ENCODE peak calls at places on chromosomes 16 and 17, in nine cellular contexts. L is CD8-positive, alpha-beta memory T cell; A is germinal center; H is left cardiac atrium; W is pons; D is nucleus accumbens; O is NCI-H524; S is stimulated activated CD4-positive, alpha-beta T cell treated with anti-CD3 and anti-CD28 coated beads, Interleukin-15, amount 100 ng/mL, for 1 hour; V is NCI-H1694. Z is an unnamed sample.

GRCh38 chr17:28193241-28193640 is 125.8 kb upstream of the TMEM97 start:
- DNase-seq in L (no peak), A (no peak), H (peak; percentile 38), W (peak; percentile 69), D (no peak), O (no peak), S (no peak), V (no peak), Z (no peak)

GRCh38 chr17:81486174-81486810 is 26.3 kb downstream of the ACTG1 start:
- DNase-seq in L (no peak), A (no peak), H (no peak), W (no peak), D (no peak), O (no peak), S (no peak), V (no peak), Z (no peak)

GRCh38 chr16:11797957-11798299 is 870 bp upstream of the ZC3H7A start:
- DNase-seq in L (no peak), A (no peak), H (no peak), W (no peak), D (no peak), O (no peak), S (no peak), V (no peak), Z (no peak)

GRCh38 chr16:15897834-15898254 is 9.4 kb upstream of the CEP20 start:
- DNase-seq in L (no peak), A (peak; percentile 21), H (no peak), W (no peak), D (no peak), O (no peak), S (no peak), V (no peak), Z (peak; percentile 45)

GRCh38 chr16:642189-643049 is 791 bp downstream of the MCRIP2 start:
- DNase-seq in L (peak; percentile 25), A (peak; percentile 30), H (no peak), W (peak; percentile 53), D (no peak), O (no peak), S (no peak), V (no peak), Z (peak; percentile 29)

GRCh38 chr17:55341432-55341831 is 76.7 kb downstream of the HLF start:
- DNase-seq in L (no peak), A (no peak), H (no peak), W (no peak), D (peak; percentile 0), O (no peak), S (no peak), V (no peak), Z (no peak)

GRCh38 chr17:11589706-11590105 is 8.6 kb upstream of the DNAH9 start:
- DNase-seq in L (no peak), A (no peak), H (no peak), W (no peak), D (no peak), O (no peak), S (no peak), V (no peak), Z (no peak)

GRCh38 chr17:15456972-15457722 is 10.3 kb downstream of the CDRT4 start:
- DNase-seq in L (no peak), A (no peak), H (peak; percentile 53), W (peak; percentile 92), D (peak; percentile 65), O (no peak), S (no peak), V (peak; percentile 39), Z (no peak)

GRCh38 chr17:29024456-29024952 is 18.4 kb upstream of the PIPOX start:
- DNase-seq in L (no peak), A (no peak), H (no peak), W (no peak), D (peak; percentile 12), O (no peak), S (no peak), V (no peak), Z (no peak)

GRCh38 chr17:45963889-45964288 is 35.2 kb upstream of the STH start:
- DNase-seq in L (no peak), A (no peak), H (no peak), W (no peak), D (no peak), O (no peak), S (no peak), V (no peak), Z (no peak)

Z was measured in activated T-helper 2 cell treated with anti-CD3 and anti-CD28 coated beads, Interferon-gamma antibody, Interleukin-2, Interleukin-4, amounts not matched to agents 10 μg/mL and 5 μg/mL and 100 μg/mL, durations not matched to agents 14 hours and 24 hours and 36 hours.